ENCODE peak calls at places on chromosomes 3 and 15, in four cellular contexts. Q is HCT116, E is K562, F is GM12878. P is an unnamed sample.

GRCh38 chr3:98735761-98736269 is 27.3 kb upstream of the ST3GAL6 start:
- DNase-seq in F (no peak), Q (no peak), E (no peak), P (no peak)

GRCh38 chr3:119295816-119296484 is 1.8 kb downstream of the ARHGAP31 start:
- DNase-seq in Q (no peak), E (no peak), F (no peak), P (no peak)

GRCh38 chr3:27633224-27633545 is 88.9 kb downstream of the EOMES start:
- DNase-seq in F (no peak), Q (no peak), E (no peak), P (peak; percentile 32)

GRCh38 chr3:119529883-119530282 is 29.5 kb downstream of the CD80 start:
- DNase-seq in E (no peak), F (no peak), Q (no peak), P (no peak)

GRCh38 chr3:195705081-195705991 is 15.4 kb upstream of the MUC20 start:
- DNase-seq in E (peak; percentile 16), Q (no peak), F (no peak), P (no peak)

GRCh38 chr3:123202451-123202850 is 708 bp downstream of the SEC22A start:
- DNase-seq in F (no peak), E (peak; percentile 14), Q (no peak), P (peak; percentile 2)

GRCh38 chr3:18190646-18191045 is 234.5 kb downstream of the SATB1 start:
- DNase-seq in F (no peak), E (no peak), Q (no peak), P (no peak)

GRCh38 chr3:31179768-31180167 is 285.3 kb upstream of the GADL1 start:
- DNase-seq in F (no peak), E (no peak), Q (no peak), P (no peak)

GRCh38 chr3:113620091-113620490 is 76.4 kb downstream of the USF3 start:
- DNase-seq in E (no peak), Q (no peak), F (no peak), P (no peak)

GRCh38 chr15:63970723-63971426 is 75.4 kb downstream of the DAPK2 start:
- DNase-seq in E (no peak), F (peak; percentile 85), Q (no peak), P (no peak)

GRCh38 chr3:16069149-16069922 is 105.1 kb upstream of the GALNT15 start:
- DNase-seq in Q (no peak), E (no peak), F (no peak), P (peak; percentile 44)

GRCh38 chr3:171614318-171614967 is 154.2 kb upstream of the TNIK start:
- DNase-seq in Q (no peak), E (peak; percentile 57), F (no peak), P (peak; percentile 48)

GRCh38 chr15:43776101-43776717 is 557 bp downstream of the ELL3 start:
- DNase-seq in Q (no peak), E (no peak), F (peak; percentile 66), P (no peak)

GRCh38 chr15:93235926-93236781 is 147.1 kb upstream of the RGMA start:
- DNase-seq in F (no peak), E (peak; percentile 11), Q (no peak), P (peak; percentile 77)

GRCh38 chr3:10462641-10463040 is 42.7 kb downstream of the ATP2B2 start:
- DNase-seq in E (no peak), F (no peak), Q (no peak), P (no peak)

GRCh38 chr3:102354818-102355515 is 79.8 kb upstream of the ZPLD1 start:
- DNase-seq in F (no peak), Q (peak; percentile 12), E (no peak), P (no peak)

GRCh38 chr3:147881933-147882332 is 472.8 kb downstream of the ZIC1 start:
- DNase-seq in Q (peak; percentile 15), E (no peak), F (no peak), P (no peak)

GRCh38 chr15:54810031-54810430 is 386.7 kb downstream of the RSL24D1 start:
- DNase-seq in F (no peak), E (no peak), Q (no peak), P (no peak)

GRCh38 chr3:131711114-131711786 is 208.5 kb upstream of the MRPL3 start:
- DNase-seq in F (no peak), E (no peak), Q (no peak), P (no peak)

GRCh38 chr3:39189648-39190269 is 2.6 kb downstream of the XIRP1 start:
- DNase-seq in Q (peak; percentile 53), E (peak; percentile 80), F (peak; percentile 35), P (peak; percentile 82)

GRCh38 chr3:122793568-122794416 is at the start of gene HSPBAP1:
- DNase-seq in F (peak; percentile 68), E (peak; percentile 83), Q (peak; percentile 87), P (peak; percentile 82)

GRCh38 chr15:31267161-31268107 is 59.2 kb upstream of the KLF13 start:
- DNase-seq in E (no peak), F (no peak), Q (no peak), P (no peak)
- TF ChIP-seq JUND in E (no peak), F (no peak), Q (no peak), P (no peak)

GRCh38 chr3:144109944-144110343 is 138.3 kb downstream of the DIPK2A start:
- DNase-seq in F (no peak), Q (no peak), E (no peak), P (no peak)
- TF ChIP-seq JUND in F (no peak), Q (no peak), E (no peak), P (no peak)

GRCh38 chr3:185709241-185709955 is 115.4 kb downstream of the IGF2BP2 start:
- DNase-seq in F (no peak), Q (no peak), E (no peak), P (no peak)
- TF ChIP-seq JUND in F (no peak), Q (no peak), E (no peak), P (no peak)

GRCh38 chr3:139102606-139103005 is 57.9 kb upstream of the PRR23C start:
- DNase-seq in Q (no peak), E (no peak), F (no peak), P (no peak)
- TF ChIP-seq JUND in Q (no peak), E (no peak), F (no peak), P (no peak)